ENCODE peak calls at places on chromosome 22, in nine cellular contexts. One of them, this sample, is unnamed.

GRCh38 chr22:25689631-25690030 is 52.4 kb upstream of the MYO18B start:
- DNase-seq in heart right ventricle: no peak
- DNase-seq in tibial nerve: no peak
- DNase-seq in gastrocnemius medialis: no peak
- DNase-seq in cardiac muscle cell: no peak
- DNase-seq in endothelial cell of umbilical vein: no peak
- DNase-seq in thoracic aorta: no peak
- DNase-seq in upper lobe of right lung: no peak
- DNase-seq in left ventricle myocardium inferior: no peak
- DNase-seq in this sample: no peak

GRCh38 chr22:31274017-31274416 is 18.3 kb downstream of the PIK3IP1 start:
- DNase-seq in endothelial cell of umbilical vein: no peak
- DNase-seq in heart right ventricle: no peak
- DNase-seq in left ventricle myocardium inferior: no peak
- DNase-seq in gastrocnemius medialis: no peak
- DNase-seq in cardiac muscle cell: no peak
- DNase-seq in tibial nerve: no peak
- DNase-seq in thoracic aorta: no peak
- DNase-seq in upper lobe of right lung: no peak
- DNase-seq in this sample: no peak

GRCh38 chr22:38299001-38299651 is 18.1 kb downstream of the CSNK1E start:
- DNase-seq in left ventricle myocardium inferior: no peak
- DNase-seq in cardiac muscle cell: no peak
- DNase-seq in tibial nerve: no peak
- DNase-seq in thoracic aorta: no peak
- DNase-seq in heart right ventricle: no peak
- DNase-seq in endothelial cell of umbilical vein: no peak
- DNase-seq in gastrocnemius medialis: no peak
- DNase-seq in upper lobe of right lung: no peak
- DNase-seq in this sample: no peak

GRCh38 chr22:17268501-17269223 is 49.4 kb upstream of the ADA2 start:
- DNase-seq in endothelial cell of umbilical vein: no peak
- DNase-seq in tibial nerve: no peak
- DNase-seq in thoracic aorta: no peak
- DNase-seq in gastrocnemius medialis: no peak
- DNase-seq in heart right ventricle: no peak
- DNase-seq in upper lobe of right lung: no peak
- DNase-seq in cardiac muscle cell: no peak
- DNase-seq in left ventricle myocardium inferior: no peak
- DNase-seq in this sample: no peak

GRCh38 chr22:41285441-41285819 is 557 bp downstream of the RANGAP1 start:
- DNase-seq in cardiac muscle cell: peak; percentile 77
- DNase-seq in gastrocnemius medialis: peak; percentile 34
- DNase-seq in upper lobe of right lung: peak; percentile 76
- DNase-seq in tibial nerve: no peak
- DNase-seq in endothelial cell of umbilical vein: peak; percentile 78
- DNase-seq in heart right ventricle: peak; percentile 48
- DNase-seq in left ventricle myocardium inferior: peak; percentile 25
- DNase-seq in thoracic aorta: peak; percentile 33
- DNase-seq in this sample: peak; percentile 51

GRCh38 chr22:19596680-19597398 is 72.6 kb upstream of the CLDN5 start:
- DNase-seq in upper lobe of right lung: no peak
- DNase-seq in left ventricle myocardium inferior: no peak
- DNase-seq in tibial nerve: no peak
- DNase-seq in endothelial cell of umbilical vein: no peak
- DNase-seq in cardiac muscle cell: no peak
- DNase-seq in gastrocnemius medialis: no peak
- DNase-seq in heart right ventricle: no peak
- DNase-seq in thoracic aorta: no peak
- DNase-seq in this sample: no peak

GRCh38 chr22:50672471-50673230 is at the start of gene SHANK3:
- DNase-seq in upper lobe of right lung: no peak
- DNase-seq in cardiac muscle cell: peak; percentile 21
- DNase-seq in tibial nerve: no peak
- DNase-seq in thoracic aorta: no peak
- DNase-seq in gastrocnemius medialis: peak; percentile 21
- DNase-seq in heart right ventricle: peak; percentile 81
- DNase-seq in endothelial cell of umbilical vein: peak; percentile 92
- DNase-seq in left ventricle myocardium inferior: peak; percentile 81
- DNase-seq in this sample: no peak

GRCh38 chr22:44181033-44181911 is 547 bp downstream of the PARVG start:
- DNase-seq in upper lobe of right lung: peak; percentile 76
- DNase-seq in tibial nerve: no peak
- DNase-seq in endothelial cell of umbilical vein: no peak
- DNase-seq in left ventricle myocardium inferior: peak; percentile 47
- DNase-seq in heart right ventricle: peak; percentile 42
- DNase-seq in thoracic aorta: no peak
- DNase-seq in gastrocnemius medialis: no peak
- DNase-seq in cardiac muscle cell: no peak
- DNase-seq in this sample: no peak

GRCh38 chr22:39502789-39503464 is 837 bp downstream of the MIEF1 start:
- DNase-seq in cardiac muscle cell: no peak
- DNase-seq in tibial nerve: no peak
- DNase-seq in upper lobe of right lung: no peak
- DNase-seq in left ventricle myocardium inferior: no peak
- DNase-seq in thoracic aorta: no peak
- DNase-seq in heart right ventricle: no peak
- DNase-seq in gastrocnemius medialis: no peak
- DNase-seq in endothelial cell of umbilical vein: no peak
- DNase-seq in this sample: no peak

GRCh38 chr22:30208631-30209603 is 37.6 kb downstream of the LIF start:
- DNase-seq in endothelial cell of umbilical vein: peak; percentile 70
- DNase-seq in thoracic aorta: peak; percentile 65
- DNase-seq in heart right ventricle: peak; percentile 73
- DNase-seq in upper lobe of right lung: no peak
- DNase-seq in cardiac muscle cell: peak; percentile 96
- DNase-seq in left ventricle myocardium inferior: peak; percentile 74
- DNase-seq in tibial nerve: peak; percentile 54
- DNase-seq in gastrocnemius medialis: peak; percentile 30
- DNase-seq in this sample: peak; percentile 86

GRCh38 chr22:44894782-44895181 is 115.0 kb downstream of the PHF21B start:
- DNase-seq in gastrocnemius medialis: no peak
- DNase-seq in upper lobe of right lung: no peak
- DNase-seq in thoracic aorta: no peak
- DNase-seq in endothelial cell of umbilical vein: no peak
- DNase-seq in left ventricle myocardium inferior: no peak
- DNase-seq in cardiac muscle cell: no peak
- DNase-seq in heart right ventricle: no peak
- DNase-seq in tibial nerve: no peak
- DNase-seq in this sample: no peak

GRCh38 chr22:20658433-20659222 is 115.3 kb upstream of the SERPIND1 start:
- DNase-seq in gastrocnemius medialis: no peak
- DNase-seq in thoracic aorta: no peak
- DNase-seq in tibial nerve: no peak
- DNase-seq in heart right ventricle: no peak
- DNase-seq in left ventricle myocardium inferior: no peak
- DNase-seq in cardiac muscle cell: no peak
- DNase-seq in upper lobe of right lung: no peak
- DNase-seq in endothelial cell of umbilical vein: no peak
- DNase-seq in this sample: no peak
- H3K9me3 ChIP-seq in gastrocnemius medialis: no peaks in the 10 kb centered on the region
- H3K9me3 ChIP-seq in thoracic aorta: no peaks in the 10 kb centered on the region
- H3K9me3 ChIP-seq in tibial nerve: no peaks in the 10 kb centered on the region
- H3K9me3 ChIP-seq in heart right ventricle: no peaks in the 10 kb centered on the region
- H3K9me3 ChIP-seq in left ventricle myocardium inferior: peaks cover 14% of the 10 kb centered on the region
- H3K9me3 ChIP-seq in cardiac muscle cell: no peaks in the 10 kb centered on the region
- H3K9me3 ChIP-seq in upper lobe of right lung: no peaks in the 10 kb centered on the region
- H3K9me3 ChIP-seq in endothelial cell of umbilical vein: no peaks in the 10 kb centered on the region
- H3K9me3 ChIP-seq in this sample: no peaks in the 10 kb centered on the region

DNA sequence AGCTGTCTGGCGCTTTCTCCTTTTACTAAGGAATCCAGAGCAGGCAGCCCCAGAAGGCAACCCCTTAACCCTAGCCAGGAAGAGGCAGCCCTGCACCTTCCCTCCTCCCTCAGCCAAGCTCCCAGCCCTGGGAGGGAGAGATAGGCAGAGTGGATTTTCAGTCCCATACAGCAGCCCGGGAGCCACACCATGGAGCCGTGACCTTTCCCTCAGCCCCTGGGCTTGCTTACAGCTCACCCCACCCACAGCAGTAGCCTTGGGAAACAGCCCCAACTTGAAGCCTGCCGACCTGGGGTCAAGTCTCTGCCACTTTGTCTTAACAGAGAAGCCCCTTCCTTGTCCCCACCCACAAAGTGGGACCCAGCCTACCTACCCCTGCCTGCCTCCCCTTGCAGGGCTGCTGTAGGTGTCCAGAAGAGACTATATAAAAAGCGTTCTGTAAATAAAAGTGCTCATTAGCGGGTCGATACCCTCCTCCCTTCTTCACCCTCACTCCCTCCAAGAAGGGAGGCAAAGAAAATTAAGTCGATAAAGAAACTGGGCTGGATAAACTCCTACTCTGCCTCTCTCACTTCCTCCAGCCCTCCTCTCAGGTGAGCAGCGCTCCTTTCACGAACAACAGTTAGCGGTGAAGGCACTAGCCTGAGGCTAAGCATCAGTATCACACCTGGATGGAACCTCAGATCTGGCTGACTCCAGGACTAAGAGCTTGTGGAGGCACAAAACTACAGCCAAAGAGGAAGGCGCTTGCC is 4.2 kb downstream of the TST start:
- DNase-seq in thoracic aorta: no peak
- DNase-seq in upper lobe of right lung: no peak
- DNase-seq in tibial nerve: no peak
- DNase-seq in cardiac muscle cell: no peak
- DNase-seq in heart right ventricle: no peak
- DNase-seq in endothelial cell of umbilical vein: no peak
- DNase-seq in left ventricle myocardium inferior: no peak
- DNase-seq in gastrocnemius medialis: no peak
- DNase-seq in this sample: no peak
- H3K4me3 ChIP-seq in thoracic aorta: no peak overlapping the region
- H3K4me3 ChIP-seq in upper lobe of right lung: no peak overlapping the region
- H3K4me3 ChIP-seq in tibial nerve: no peak overlapping the region
- H3K4me3 ChIP-seq in cardiac muscle cell: no peak overlapping the region
- H3K4me3 ChIP-seq in heart right ventricle: no peak overlapping the region
- H3K4me3 ChIP-seq in endothelial cell of umbilical vein: no peak overlapping the region
- H3K4me3 ChIP-seq in left ventricle myocardium inferior: no peak overlapping the region
- H3K4me3 ChIP-seq in gastrocnemius medialis: no peak overlapping the region
- H3K4me3 ChIP-seq in this sample: no peak overlapping the region

GRCh38 chr22:36198936-36199616 is 2.5 kb downstream of the APOL4 start:
- DNase-seq in cardiac muscle cell: no peak
- DNase-seq in heart right ventricle: no peak
- DNase-seq in endothelial cell of umbilical vein: no peak
- DNase-seq in left ventricle myocardium inferior: no peak
- DNase-seq in thoracic aorta: no peak
- DNase-seq in upper lobe of right lung: no peak
- DNase-seq in gastrocnemius medialis: no peak
- DNase-seq in tibial nerve: no peak
- DNase-seq in this sample: no peak

GRCh38 chr22:36198482-36198881 is 3.1 kb downstream of the APOL4 start:
- DNase-seq in left ventricle myocardium inferior: no peak
- DNase-seq in tibial nerve: no peak
- DNase-seq in thoracic aorta: no peak
- DNase-seq in upper lobe of right lung: no peak
- DNase-seq in heart right ventricle: no peak
- DNase-seq in endothelial cell of umbilical vein: no peak
- DNase-seq in cardiac muscle cell: no peak
- DNase-seq in gastrocnemius medialis: no peak
- DNase-seq in this sample: no peak

GRCh38 chr22:36196254-36197064 is 5.2 kb downstream of the APOL4 start:
- DNase-seq in upper lobe of right lung: no peak
- DNase-seq in gastrocnemius medialis: no peak
- DNase-seq in tibial nerve: no peak
- DNase-seq in thoracic aorta: no peak
- DNase-seq in left ventricle myocardium inferior: no peak
- DNase-seq in heart right ventricle: no peak
- DNase-seq in endothelial cell of umbilical vein: no peak
- DNase-seq in cardiac muscle cell: no peak
- DNase-seq in this sample: no peak

GRCh38 chr22:36197065-36197440 is 4.6 kb downstream of the APOL4 start:
- DNase-seq in tibial nerve: peak; percentile 39
- DNase-seq in left ventricle myocardium inferior: peak; percentile 67
- DNase-seq in thoracic aorta: no peak
- DNase-seq in cardiac muscle cell: peak; percentile 90
- DNase-seq in gastrocnemius medialis: peak; percentile 44
- DNase-seq in upper lobe of right lung: no peak
- DNase-seq in endothelial cell of umbilical vein: peak; percentile 72
- DNase-seq in heart right ventricle: no peak
- DNase-seq in this sample: no peak

GRCh38 chr22:36197601-36198146 is 3.9 kb downstream of the APOL4 start:
- DNase-seq in heart right ventricle: no peak
- DNase-seq in thoracic aorta: no peak
- DNase-seq in endothelial cell of umbilical vein: no peak
- DNase-seq in tibial nerve: peak; percentile 38
- DNase-seq in cardiac muscle cell: no peak
- DNase-seq in upper lobe of right lung: no peak
- DNase-seq in left ventricle myocardium inferior: no peak
- DNase-seq in gastrocnemius medialis: no peak
- DNase-seq in this sample: no peak
- H3K27ac ChIP-seq in heart right ventricle: peak overlapping the region; percentile 66
- H3K27ac ChIP-seq in thoracic aorta: no peak overlapping the region
- H3K27ac ChIP-seq in endothelial cell of umbilical vein: peak overlapping the region; percentile 21
- H3K27ac ChIP-seq in tibial nerve: no peak overlapping the region
- H3K27ac ChIP-seq in cardiac muscle cell: peak overlapping the region; percentile 73
- H3K27ac ChIP-seq in upper lobe of right lung: no peak overlapping the region
- H3K27ac ChIP-seq in left ventricle myocardium inferior: peak overlapping the region; percentile 73
- H3K27ac ChIP-seq in gastrocnemius medialis: no peak overlapping the region
- H3K27ac ChIP-seq in this sample: peak overlapping the region; percentile 11

GRCh38 chr22:48841881-48842582 is 985.6 kb downstream of the BRD1 start:
- DNase-seq in upper lobe of right lung: no peak
- DNase-seq in left ventricle myocardium inferior: no peak
- DNase-seq in heart right ventricle: no peak
- DNase-seq in gastrocnemius medialis: no peak
- DNase-seq in endothelial cell of umbilical vein: no peak
- DNase-seq in thoracic aorta: no peak
- DNase-seq in cardiac muscle cell: no peak
- DNase-seq in tibial nerve: no peak
- DNase-seq in this sample: no peak
- H3K9me3 ChIP-seq in upper lobe of right lung: no peaks in the 10 kb centered on the region
- H3K9me3 ChIP-seq in left ventricle myocardium inferior: no peaks in the 10 kb centered on the region
- H3K9me3 ChIP-seq in heart right ventricle: no peaks in the 10 kb centered on the region
- H3K9me3 ChIP-seq in gastrocnemius medialis: no peaks in the 10 kb centered on the region
- H3K9me3 ChIP-seq in endothelial cell of umbilical vein: peaks cover 10% of the 10 kb centered on the region
- H3K9me3 ChIP-seq in thoracic aorta: no peaks in the 10 kb centered on the region
- H3K9me3 ChIP-seq in cardiac muscle cell: no peaks in the 10 kb centered on the region
- H3K9me3 ChIP-seq in tibial nerve: no peaks in the 10 kb centered on the region
- H3K9me3 ChIP-seq in this sample: peaks cover 95% of the 10 kb centered on the region

GRCh38 chr22:46068176-46068907 is 82.0 kb upstream of the PPARA start:
- DNase-seq in upper lobe of right lung: no peak
- DNase-seq in gastrocnemius medialis: no peak
- DNase-seq in left ventricle myocardium inferior: no peak
- DNase-seq in thoracic aorta: no peak
- DNase-seq in endothelial cell of umbilical vein: peak; percentile 71
- DNase-seq in cardiac muscle cell: no peak
- DNase-seq in tibial nerve: no peak
- DNase-seq in heart right ventricle: no peak
- DNase-seq in this sample: no peak
- H3K4me3 ChIP-seq in upper lobe of right lung: peak overlapping the region; percentile 79
- H3K4me3 ChIP-seq in gastrocnemius medialis: peak overlapping the region; percentile 74
- H3K4me3 ChIP-seq in left ventricle myocardium inferior: peak overlapping the region; percentile 89
- H3K4me3 ChIP-seq in thoracic aorta: peak overlapping the region; percentile 90
- H3K4me3 ChIP-seq in endothelial cell of umbilical vein: no peak overlapping the region
- H3K4me3 ChIP-seq in cardiac muscle cell: no peak overlapping the region
- H3K4me3 ChIP-seq in tibial nerve: peak overlapping the region; percentile 95
- H3K4me3 ChIP-seq in heart right ventricle: peak overlapping the region; percentile 85
- H3K4me3 ChIP-seq in this sample: peak overlapping the region; percentile 69

This sample was measured in AG04450.